ENCODE peak calls at places on chromosomes 13 and 19, in six cellular contexts. E, Z, T, C, F and O are unnamed samples.

GRCh38 chr13:45434556-45435371 is 16.6 kb upstream of the SLC25A30 start:
- DNase-seq in E (no peak), T (no peak), Z (no peak), C (no peak), F (no peak), O (no peak)

GRCh38 chr13:95485518-95486144 is 66.9 kb upstream of the CLDN10 start:
- DNase-seq in Z (no peak), T (no peak), E (no peak), F (no peak), C (no peak), O (no peak)

GRCh38 chr19:57302020-57302465 is 18.2 kb upstream of the ZNF543 start:
- DNase-seq in T (no peak), Z (no peak), C (no peak), E (no peak), F (no peak), O (no peak)

GRCh38 chr19:46471116-46471733 is at the start of gene PNMA8A:
- DNase-seq in F (peak), T (no peak), Z (no peak), C (peak), E (peak), O (no peak)

GRCh38 chr19:53294786-53295441 is 27.4 kb upstream of the VN1R4 start:
- DNase-seq in E (no peak), F (no peak), Z (no peak), T (no peak), C (no peak), O (no peak)

GRCh38 chr19:13118424-13119193 is 545 bp downstream of the NACC1 start:
- DNase-seq in Z (no peak), C (no peak), F (peak), E (no peak), T (peak), O (no peak)

GRCh38 chr19:45591004-45591637 is 6.5 kb upstream of the OPA3 start:
- DNase-seq in E (no peak), T (peak), C (no peak), F (peak), Z (no peak), O (no peak)

GRCh38 chr13:38537026-38537425 is 149.9 kb upstream of the FREM2 start:
- DNase-seq in Z (no peak), E (no peak), F (no peak), C (no peak), T (no peak), O (no peak)

GRCh38 chr13:46045424-46045823 is 7.1 kb downstream of the ZC3H13 start:
- DNase-seq in T (no peak), F (no peak), C (no peak), E (no peak), Z (no peak), O (no peak)

GRCh38 chr19:11111771-11112144 is 22.5 kb downstream of the LDLR start:
- DNase-seq in E (no peak), F (no peak), T (no peak), Z (no peak), C (no peak), O (no peak)

GRCh38 chr19:50300814-50301606 is 28.2 kb downstream of the KCNC3 start:
- DNase-seq in T (no peak), E (no peak), F (no peak), Z (no peak), C (no peak), O (no peak)

GRCh38 chr19:10088949-10089554 is 2.9 kb downstream of the SHFL start:
- DNase-seq in F (no peak), E (no peak), T (no peak), Z (no peak), C (no peak), O (no peak)

GRCh38 chr19:13162749-13163608 is 12.8 kb downstream of the IER2 start:
- DNase-seq in C (peak), F (peak), T (peak), Z (peak), E (peak), O (peak)

GRCh38 chr19:54478677-54479266 is 5.7 kb upstream of the CDC42EP5 start:
- DNase-seq in E (no peak), T (no peak), Z (no peak), F (peak), C (peak), O (no peak)

GRCh38 chr19:40803857-40804782 is 5.1 kb downstream of the EGLN2 start:
- DNase-seq in E (no peak), F (no peak), Z (peak), T (peak), C (peak), O (peak)

GRCh38 chr19:51018745-51019543 is 565 bp downstream of the KLK10 start:
- DNase-seq in C (peak), E (no peak), T (no peak), Z (no peak), F (peak), O (no peak)

GRCh38 chr19:50833117-50833801 is at the start of gene KLK15:
- DNase-seq in F (no peak), Z (no peak), C (no peak), T (no peak), E (no peak), O (no peak)